ENCODE peak calls at places on chromosomes 2 and 18, in five cellular contexts. Q is dorsolateral prefrontal cortex, Z is foreskin fibroblast, Y is mammary epithelial cell, X is fibroblast of lung. S is an unnamed sample.

GRCh38 chr2:9138507-9139085 is 68.0 kb upstream of the ASAP2 start:
- DNase-seq in Q (no peak), Z (no peak), Y (no peak), X (no peak), S (no peak)

GRCh38 chr18:13217466-13217961 is 1.0 kb upstream of the LDLRAD4 start:
- DNase-seq in Q (peak), Z (peak), Y (peak), X (no peak), S (no peak)

GRCh38 chr2:209340522-209340921 is 83.3 kb upstream of the MAP2 start:
- DNase-seq in Q (no peak), Z (no peak), Y (peak), X (no peak), S (no peak)

GRCh38 chr2:202032841-202033316 is 776 bp upstream of the FZD7 start:
- DNase-seq in Q (no peak), Z (peak), Y (peak), X (peak), S (peak)

GRCh38 chr2:178716394-178716793 is 90.8 kb downstream of the TTN start:
- DNase-seq in Q (no peak), Z (no peak), Y (no peak), X (no peak), S (no peak)

GRCh38 chr18:8389391-8390340 is 219.6 kb upstream of the RAB12 start:
- DNase-seq in Q (peak), Z (peak), Y (peak), X (peak), S (no peak)

GRCh38 chr18:22465859-22466602 is 48.3 kb upstream of the CTAGE1 start:
- DNase-seq in Q (no peak), Z (peak), Y (peak), X (peak), S (no peak)

GRCh38 chr2:109549016-109549595 is 64.7 kb downstream of the SEPTIN10 start:
- DNase-seq in Q (no peak), Z (no peak), Y (no peak), X (no peak), S (no peak)

GRCh38 chr2:62743506-62743905 is 38.0 kb downstream of the EHBP1 start:
- DNase-seq in Q (no peak), Z (no peak), Y (no peak), X (no peak), S (no peak)

GRCh38 chr2:107645586-107645985 is 181.1 kb upstream of the RGPD4 start:
- DNase-seq in Q (no peak), Z (no peak), Y (no peak), X (no peak), S (no peak)

GRCh38 chr2:107648781-107649413 is 177.8 kb upstream of the RGPD4 start:
- DNase-seq in Q (no peak), Z (no peak), Y (no peak), X (no peak), S (no peak)
- TF ChIP-seq CTCF in Q (no peak), Z (no peak), Y (no peak), X (no peak), S (no peak)

GRCh38 chr2:19607931-19608762 is 249.7 kb upstream of the OSR1 start:
- DNase-seq in Q (no peak), Z (peak), Y (peak), X (peak), S (no peak)
- TF ChIP-seq CTCF in Q (no peak), Z (no peak), Y (no peak), X (no peak), S (no peak)

GRCh38 chr2:86372133-86372532 is 34.7 kb upstream of the REEP1 start:
- DNase-seq in Q (no peak), Z (no peak), Y (no peak), X (no peak), S (no peak)

GRCh38 chr2:86370579-86370978 is 33.2 kb upstream of the REEP1 start:
- DNase-seq in Q (no peak), Z (no peak), Y (no peak), X (no peak), S (no peak)

GRCh38 chr2:86371482-86372002 is 34.1 kb upstream of the REEP1 start:
- DNase-seq in Q (no peak), Z (no peak), Y (no peak), X (no peak), S (no peak)

GRCh38 chr2:86375623-86376022 is 38.2 kb upstream of the REEP1 start:
- DNase-seq in Q (no peak), Z (no peak), Y (no peak), X (no peak), S (no peak)

GRCh38 chr2:86372641-86373502 is 35.4 kb upstream of the REEP1 start:
- DNase-seq in Q (no peak), Z (peak), Y (peak), X (peak), S (no peak)
- TF ChIP-seq CTCF in Q (peak), Z (peak), Y (peak), X (peak), S (peak)

DNA sequence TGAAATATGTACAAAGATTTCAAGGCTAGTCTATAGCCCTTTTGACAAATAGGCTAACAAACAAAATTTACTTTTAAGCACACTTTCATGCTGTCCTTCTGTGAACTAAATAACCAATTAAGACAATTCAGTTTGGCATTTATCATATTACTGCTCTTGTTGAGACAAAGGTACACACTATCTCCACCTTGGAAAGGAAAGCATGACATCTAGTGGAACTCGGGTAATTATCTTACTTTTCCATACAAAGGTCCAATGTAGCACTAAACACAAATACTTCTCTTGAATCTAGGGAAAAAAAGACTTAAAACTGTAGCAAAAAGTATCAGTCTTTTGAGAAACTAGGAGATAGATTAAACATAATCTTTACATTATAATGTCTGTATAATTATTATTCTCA is 125.0 kb upstream of the CD226 start:
- DNase-seq in Q (no peak), Z (peak), Y (peak), X (peak), S (no peak)
- TF ChIP-seq CTCF in Q (no peak), Z (no peak), Y (peak), X (peak), S (peak)

DNA sequence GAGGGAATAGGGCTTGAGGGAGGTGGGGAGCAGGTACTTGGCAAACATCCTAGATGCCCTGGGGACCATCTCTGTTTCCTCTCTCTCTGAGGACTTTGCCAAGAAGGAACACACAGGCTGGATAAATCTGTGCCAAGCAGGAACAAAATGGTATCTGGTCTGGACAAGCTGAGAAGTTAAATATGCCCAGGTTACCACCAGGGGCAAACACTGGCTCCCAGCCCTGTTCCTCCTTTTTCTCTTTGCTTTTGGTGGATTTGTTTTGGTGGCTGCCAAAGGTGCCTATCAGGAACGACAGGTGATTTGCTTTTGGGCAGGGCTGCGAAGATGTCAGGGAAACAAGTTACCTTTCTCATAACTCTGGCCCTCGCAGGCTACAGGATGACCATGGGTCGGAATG is 227.5 kb upstream of the SMAD2 start:
- DNase-seq in Q (no peak), Z (no peak), Y (no peak), X (no peak), S (no peak)
- TF ChIP-seq CTCF in Q (no peak), Z (no peak), Y (peak), X (no peak), S (no peak)

GRCh38 chr2:96117701-96118588 is 1.6 kb upstream of the ADRA2B start:
- DNase-seq in Q (no peak), Z (no peak), Y (no peak), X (no peak), S (no peak)
- TF ChIP-seq CTCF in Q (no peak), Z (no peak), Y (no peak), X (no peak), S (no peak)

S was measured in osteocyte.